ENCODE peak calls at places on chromosomes 1 and 21, in eight cellular contexts. F is fibroblast of pulmonary artery, U is right atrium auricular region, Y is upper lobe of right lung, Q is sigmoid colon, B is uterus, D is astrocyte of the spinal cord, V is hepatocyte. N is an unnamed sample.

GRCh38 chr1:175130649-175131045 is 61.9 kb downstream of the KIAA0040 start:
- DNase-seq in Y (no peak), U (no peak), Q (no peak), F (no peak), V (no peak), D (no peak), B (no peak), N (no peak)

GRCh38 chr1:5959087-5959486 is 33.1 kb downstream of the NPHP4 start:
- DNase-seq in V (no peak), Q (peak; percentile 28), F (no peak), U (no peak), D (no peak), Y (no peak), B (no peak), N (peak; percentile 32)

GRCh38 chr1:30812093-30812492 is 54.5 kb upstream of the LAPTM5 start:
- DNase-seq in Q (no peak), B (no peak), V (no peak), Y (no peak), D (no peak), F (no peak), U (no peak), N (no peak)

GRCh38 chr1:211259596-211260126 is 495 bp downstream of the RCOR3 start:
- DNase-seq in Q (peak; percentile 85), D (peak; percentile 71), V (peak; percentile 86), F (peak; percentile 61), Y (peak; percentile 83), B (peak; percentile 70), U (no peak), N (peak; percentile 91)

GRCh38 chr21:20265704-20266368 is 732.4 kb upstream of the NCAM2 start:
- DNase-seq in D (no peak), Q (no peak), Y (no peak), F (no peak), B (no peak), U (no peak), V (no peak), N (no peak)

GRCh38 chr1:199082778-199083389 is 444.0 kb downstream of the PTPRC start:
- DNase-seq in D (no peak), V (no peak), Q (no peak), Y (no peak), B (no peak), U (no peak), F (no peak), N (no peak)

GRCh38 chr1:44664730-44665370 is 9.4 kb downstream of the TMEM53 start:
- DNase-seq in Y (peak; percentile 73), F (no peak), B (no peak), D (no peak), Q (no peak), V (no peak), U (no peak), N (peak; percentile 29)

GRCh38 chr1:220487297-220487820 is 40.6 kb upstream of the MARK1 start:
- DNase-seq in Y (no peak), D (peak; percentile 40), Q (no peak), V (peak; percentile 83), B (no peak), U (no peak), F (peak; percentile 61), N (no peak)

GRCh38 chr1:109214695-109215623 is 1.2 kb downstream of the SARS1 start:
- DNase-seq in F (peak; percentile 88), Y (no peak), B (peak; percentile 54), V (peak; percentile 66), Q (peak; percentile 75), U (peak; percentile 69), D (peak; percentile 90), N (no peak)

GRCh38 chr1:229058716-229059115 is 212.2 kb upstream of the RAB4A start:
- DNase-seq in V (no peak), F (peak; percentile 19), U (no peak), Q (peak; percentile 72), Y (no peak), D (no peak), B (no peak), N (no peak)

GRCh38 chr1:11026052-11026451 is 13.6 kb downstream of the TARDBP start:
- DNase-seq in Y (no peak), F (no peak), B (no peak), Q (no peak), D (no peak), V (no peak), U (no peak), N (no peak)

GRCh38 chr1:7594714-7595295 is 176.3 kb upstream of the VAMP3 start:
- DNase-seq in V (no peak), U (no peak), F (no peak), Y (peak; percentile 11), D (no peak), B (no peak), Q (peak; percentile 21), N (peak; percentile 27)

GRCh38 chr21:42844411-42845113 is 34.8 kb downstream of the WDR4 start:
- DNase-seq in D (peak; percentile 2), U (no peak), Q (peak; percentile 82), V (no peak), B (no peak), F (no peak), Y (peak; percentile 88), N (peak; percentile 87)

GRCh38 chr1:232952514-232953175 is 2.2 kb downstream of the NTPCR start:
- DNase-seq in V (peak; percentile 69), Q (no peak), B (no peak), U (no peak), D (peak; percentile 49), Y (no peak), F (peak; percentile 55), N (no peak)

GRCh38 chr1:75615664-75616435 is 4.9 kb upstream of the SLC44A5 start:
- DNase-seq in B (no peak), D (peak; percentile 45), F (peak; percentile 39), Q (peak; percentile 55), Y (peak; percentile 67), U (no peak), V (peak; percentile 78), N (peak; percentile 65)

GRCh38 chr1:21955474-21956281 is 18.6 kb upstream of the HSPG2 start:
- DNase-seq in D (no peak), U (no peak), Q (peak; percentile 77), Y (no peak), B (no peak), F (peak; percentile 50), V (no peak), N (no peak)

GRCh38 chr1:228369608-228370438 is 36.8 kb downstream of the TRIM11 start:
- DNase-seq in U (no peak), B (no peak), F (no peak), Y (peak; percentile 63), D (no peak), V (no peak), Q (peak; percentile 50), N (peak; percentile 65)

GRCh38 chr1:211372463-211372862 is 45.8 kb downstream of the TRAF5 start:
- DNase-seq in Q (no peak), U (no peak), D (no peak), Y (no peak), F (no peak), V (no peak), B (no peak), N (no peak)

GRCh38 chr1:201309420-201309819 is 26.1 kb downstream of the PKP1 start:
- DNase-seq in U (peak; percentile 63), F (peak; percentile 32), D (peak; percentile 52), Q (peak; percentile 75), Y (peak; percentile 80), V (peak; percentile 88), B (peak; percentile 60), N (no peak)

GRCh38 chr1:87794788-87795614 is 466.3 kb downstream of the LMO4 start:
- DNase-seq in Q (no peak), F (peak; percentile 61), V (peak; percentile 62), B (no peak), Y (no peak), U (no peak), D (peak; percentile 69), N (no peak)

GRCh38 chr1:15337656-15338402 is 71.9 kb upstream of the EFHD2 start:
- DNase-seq in B (no peak), Y (peak; percentile 54), U (peak; percentile 71), Q (no peak), F (peak; percentile 69), D (peak; percentile 90), V (no peak), N (peak; percentile 64)

GRCh38 chr1:164602142-164602429 is 43.1 kb downstream of the PBX1 start:
- DNase-seq in U (no peak), V (peak; percentile 78), Y (no peak), D (no peak), B (no peak), Q (no peak), F (no peak), N (peak; percentile 62)

GRCh38 chr1:112849967-112850641 is 105.9 kb downstream of the SLC16A1 start:
- DNase-seq in F (no peak), Y (no peak), U (no peak), Q (peak; percentile 55), V (no peak), D (no peak), B (no peak), N (no peak)

GRCh38 chr1:109790735-109791494 is 27.2 kb upstream of the EPS8L3 start:
- DNase-seq in D (no peak), U (no peak), F (peak; percentile 84), B (peak; percentile 45), V (peak; percentile 71), Y (peak; percentile 81), Q (peak; percentile 61), N (peak; percentile 84)

GRCh38 chr1:119686661-119687060 is 25.1 kb upstream of the PHGDH start:
- DNase-seq in F (no peak), Y (no peak), V (peak; percentile 14), D (no peak), Q (no peak), U (no peak), B (no peak), N (no peak)

GRCh38 chr1:223811634-223812101 is 34.1 kb downstream of the TP53BP2 start:
- DNase-seq in Y (no peak), U (no peak), F (peak; percentile 72), D (peak; percentile 61), Q (no peak), V (no peak), B (no peak), N (no peak)

GRCh38 chr1:161133220-161133740 is 813 bp upstream of the DEDD start:
- DNase-seq in Y (no peak), U (no peak), Q (no peak), V (no peak), B (no peak), F (no peak), D (no peak), N (no peak)

GRCh38 chr1:156160744-156161181 is 7.4 kb downstream of the SEMA4A start:
- DNase-seq in D (peak; percentile 74), B (peak; percentile 92), F (peak; percentile 70), V (peak; percentile 85), Q (peak; percentile 95), U (peak; percentile 94), Y (peak; percentile 80), N (peak; percentile 94)
- H3K4me3 ChIP-seq in D (peak overlapping the region; percentile 32), B (peak overlapping the region; percentile 21), F (peak overlapping the region; percentile 30), V (no peak overlapping the region), Q (peak overlapping the region; percentile 56), U (peak overlapping the region; percentile 59), Y (peak overlapping the region; percentile 33), N (peak overlapping the region; percentile 60)

GRCh38 chr1:247857069-247857985 is at the start of gene TRIM58:
- DNase-seq in F (peak; percentile 1), D (peak; percentile 23), V (no peak), U (peak; percentile 73), Y (peak; percentile 66), Q (peak; percentile 73), B (peak; percentile 15), N (peak; percentile 65)
- H3K4me3 ChIP-seq in F (peak within 1 kb of the TSS; percentile 38), D (peak within 1 kb of the TSS; percentile 46), V (no peak within 1 kb of the TSS), U (peak within 1 kb of the TSS; percentile 42), Y (peak within 1 kb of the TSS; percentile 41), Q (peak within 1 kb of the TSS; percentile 50), B (no peak within 1 kb of the TSS), N (no peak within 1 kb of the TSS)

GRCh38 chr1:205211839-205212241 is 338 bp upstream of the DSTYK start:
- DNase-seq in U (no peak), D (no peak), Q (no peak), B (no peak), Y (no peak), F (no peak), V (no peak), N (no peak)
- H3K4me3 ChIP-seq in U (peak overlapping the region; percentile 99), D (peak overlapping the region; percentile 85), Q (peak overlapping the region; percentile 94), B (peak overlapping the region; percentile 77), Y (peak overlapping the region; percentile 90), F (peak overlapping the region; percentile 89), V (peak overlapping the region; percentile 99), N (peak overlapping the region; percentile 85)

GRCh38 chr1:145956361-145956760 is 1.5 kb downstream of the LIX1L start:
- DNase-seq in F (no peak), U (no peak), V (no peak), D (no peak), B (no peak), Y (no peak), Q (no peak), N (no peak)
- H3K4me3 ChIP-seq in F (peak overlapping the region; percentile 70), U (peak overlapping the region; percentile 82), V (peak overlapping the region; percentile 60), D (peak overlapping the region; percentile 70), B (peak overlapping the region; percentile 69), Y (peak overlapping the region; percentile 79), Q (peak overlapping the region; percentile 74), N (peak overlapping the region; percentile 83)

N was measured in kidney.